ENCODE peak calls at places on chromosomes 16 and 17, in nine cellular contexts. E is stimulated activated CD4-positive, alpha-beta T cell treated with anti-CD3 and anti-CD28 coated beads, Interleukin-15, amount 100 ng/mL, for 24 hours; C is EL; W is GM19239; J is epithelial cell of prostate; Y is activated naive CD4-positive, alpha-beta T cell; V is cardiac fibroblast; P is NCI-H2029 treated with DMSO at 0.1 percent for 48 hours; N is HCEC 1CT. M is an unnamed sample.

GRCh38 chr16:46620265-46621005 is 744 bp downstream of the SHCBP1 start:
- DNase-seq in E (peak; percentile 30), C (peak; percentile 52), W (no peak), J (no peak), Y (no peak), V (peak; percentile 50), P (no peak), N (peak; percentile 18), M (peak; percentile 13)

GRCh38 chr17:2391597-2392251 is 9.1 kb downstream of the MNT start:
- DNase-seq in E (no peak), C (no peak), W (no peak), J (no peak), Y (no peak), V (no peak), P (no peak), N (no peak), M (no peak)

GRCh38 chr17:413016-413350 is 60.4 kb upstream of the RPH3AL start:
- DNase-seq in E (peak; percentile 41), C (no peak), W (no peak), J (no peak), Y (no peak), V (no peak), P (no peak), N (no peak), M (no peak)

GRCh38 chr16:19017179-19017578 is 33.4 kb downstream of the TMC7 start:
- DNase-seq in E (no peak), C (no peak), W (no peak), J (no peak), Y (no peak), V (no peak), P (no peak), N (no peak), M (no peak)

GRCh38 chr17:742147-742793 is 9.8 kb downstream of the GEMIN4 start:
- DNase-seq in E (no peak), C (no peak), W (no peak), J (no peak), Y (no peak), V (no peak), P (no peak), N (no peak), M (no peak)

GRCh38 chr16:3520861-3521260 is 20.1 kb downstream of the CLUAP1 start:
- DNase-seq in E (no peak), C (no peak), W (no peak), J (no peak), Y (no peak), V (no peak), P (no peak), N (no peak), M (no peak)

GRCh38 chr16:3642397-3643094 is 11.9 kb upstream of the DNASE1 start:
- DNase-seq in E (no peak), C (peak; percentile 23), W (no peak), J (peak; percentile 22), Y (no peak), V (peak; percentile 48), P (no peak), N (no peak), M (no peak)

GRCh38 chr17:41777579-41778188 is 8.8 kb downstream of the JUP start:
- DNase-seq in E (no peak), C (peak; percentile 91), W (no peak), J (no peak), Y (no peak), V (peak; percentile 95), P (peak; percentile 88), N (peak; percentile 93), M (peak; percentile 70)

GRCh38 chr16:30786115-30786935 is 680 bp downstream of the ZNF629 start:
- DNase-seq in E (peak; percentile 41), C (peak; percentile 71), W (no peak), J (no peak), Y (no peak), V (peak; percentile 71), P (no peak), N (peak; percentile 69), M (peak; percentile 79)

GRCh38 chr16:51550785-51551184 is 399.7 kb upstream of the SALL1 start:
- DNase-seq in E (no peak), C (no peak), W (no peak), J (no peak), Y (no peak), V (no peak), P (no peak), N (no peak), M (no peak)

GRCh38 chr17:74998783-74999182 is 11.4 kb downstream of the CDR2L start:
- DNase-seq in E (no peak), C (no peak), W (no peak), J (no peak), Y (no peak), V (no peak), P (no peak), N (no peak), M (no peak)

GRCh38 chr16:9970796-9971195 is 211.4 kb downstream of the GRIN2A start:
- DNase-seq in E (no peak), C (no peak), W (no peak), J (no peak), Y (no peak), V (no peak), P (no peak), N (no peak), M (no peak)

GRCh38 chr17:76659928-76660614 is 16.5 kb upstream of the ST6GALNAC1 start:
- DNase-seq in E (no peak), C (no peak), W (no peak), J (no peak), Y (no peak), V (no peak), P (no peak), N (peak; percentile 25), M (no peak)

M was measured in HFFc6.